ENCODE peak calls at places on chromosomes 2 and 18, in five cellular contexts. One of them, this sample, is unnamed.

GRCh38 chr2:197072533-197072932 is 146.0 kb upstream of the PGAP1 start:
- DNase-seq in left ventricle myocardium inferior: no peak
- DNase-seq in AG10803: no peak
- DNase-seq in AG04449: no peak
- DNase-seq in HFF-Myc: no peak
- DNase-seq in this sample: no peak

GRCh38 chr18:51195602-51196115 is 1.8 kb downstream of the MEX3C start:
- DNase-seq in AG04449: no peak
- DNase-seq in left ventricle myocardium inferior: no peak
- DNase-seq in HFF-Myc: no peak
- DNase-seq in AG10803: peak
- DNase-seq in this sample: no peak

GRCh38 chr18:25234740-25235345 is 117.1 kb downstream of the ZNF521 start:
- DNase-seq in AG10803: no peak
- DNase-seq in HFF-Myc: no peak
- DNase-seq in left ventricle myocardium inferior: no peak
- DNase-seq in AG04449: no peak
- DNase-seq in this sample: no peak

GRCh38 chr2:208192611-208193248 is 2.9 kb upstream of the C2orf80 start:
- DNase-seq in AG04449: no peak
- DNase-seq in AG10803: no peak
- DNase-seq in left ventricle myocardium inferior: no peak
- DNase-seq in HFF-Myc: no peak
- DNase-seq in this sample: no peak

GRCh38 chr2:88048541-88048940 is 7.0 kb downstream of the KRCC1 start:
- DNase-seq in AG04449: no peak
- DNase-seq in AG10803: no peak
- DNase-seq in left ventricle myocardium inferior: no peak
- DNase-seq in HFF-Myc: no peak
- DNase-seq in this sample: no peak

GRCh38 chr2:240234503-240234951 is 94.1 kb upstream of the OTOS start:
- DNase-seq in HFF-Myc: no peak
- DNase-seq in left ventricle myocardium inferior: peak
- DNase-seq in AG04449: no peak
- DNase-seq in AG10803: no peak
- DNase-seq in this sample: peak

GRCh38 chr2:106584304-106584954 is 97.3 kb downstream of the CD8B2 start:
- DNase-seq in HFF-Myc: no peak
- DNase-seq in AG04449: no peak
- DNase-seq in left ventricle myocardium inferior: no peak
- DNase-seq in AG10803: no peak
- DNase-seq in this sample: no peak

GRCh38 chr2:60174146-60174545 is 379.3 kb downstream of the BCL11A start:
- DNase-seq in left ventricle myocardium inferior: no peak
- DNase-seq in AG10803: no peak
- DNase-seq in AG04449: no peak
- DNase-seq in HFF-Myc: no peak
- DNase-seq in this sample: no peak

GRCh38 chr2:235223011-235223410 is 270.8 kb upstream of the AGAP1 start:
- DNase-seq in left ventricle myocardium inferior: no peak
- DNase-seq in AG04449: no peak
- DNase-seq in AG10803: peak
- DNase-seq in HFF-Myc: no peak
- DNase-seq in this sample: no peak

GRCh38 chr2:28828382-28828781 is 17.7 kb downstream of the SPDYA start:
- DNase-seq in HFF-Myc: no peak
- DNase-seq in AG10803: no peak
- DNase-seq in left ventricle myocardium inferior: no peak
- DNase-seq in AG04449: no peak
- DNase-seq in this sample: no peak

DNA sequence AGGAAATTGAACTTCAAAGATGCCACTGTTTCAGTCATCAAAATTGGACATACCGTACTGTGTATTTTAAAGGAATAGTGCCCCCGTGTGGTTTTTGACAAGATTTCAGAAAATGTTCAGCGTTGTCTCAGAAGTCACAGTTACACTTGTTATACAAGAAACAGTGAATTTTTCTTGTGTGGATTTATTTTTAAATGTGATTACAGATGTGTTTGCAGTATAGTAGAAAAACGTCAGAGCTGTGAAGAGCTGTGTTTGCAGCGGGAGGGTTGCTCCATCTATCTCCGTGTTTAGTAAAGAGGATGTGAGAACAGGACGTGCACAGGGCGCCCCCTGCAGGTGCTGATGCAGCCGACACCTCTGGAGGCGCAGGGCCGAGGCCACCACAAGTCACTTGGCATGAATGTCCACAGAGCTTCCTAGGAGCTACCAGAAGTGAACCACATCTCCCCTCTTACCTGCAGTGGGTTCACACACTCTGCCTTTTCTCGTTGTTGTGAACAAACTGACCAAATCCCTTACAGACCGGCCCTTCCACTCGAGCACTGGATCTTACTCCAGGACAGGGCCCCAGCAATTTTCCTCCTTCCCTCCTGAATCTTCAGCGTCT is 73.1 kb downstream of the CACNB4 start:
- DNase-seq in AG10803: peak
- DNase-seq in left ventricle myocardium inferior: peak
- DNase-seq in HFF-Myc: peak
- DNase-seq in AG04449: peak
- DNase-seq in this sample: peak
- H3K4me3 ChIP-seq in AG10803: peak
- H3K4me3 ChIP-seq in left ventricle myocardium inferior: peak
- H3K4me3 ChIP-seq in HFF-Myc: no peak
- H3K4me3 ChIP-seq in AG04449: peak
- H3K4me3 ChIP-seq in this sample: peak

DNA sequence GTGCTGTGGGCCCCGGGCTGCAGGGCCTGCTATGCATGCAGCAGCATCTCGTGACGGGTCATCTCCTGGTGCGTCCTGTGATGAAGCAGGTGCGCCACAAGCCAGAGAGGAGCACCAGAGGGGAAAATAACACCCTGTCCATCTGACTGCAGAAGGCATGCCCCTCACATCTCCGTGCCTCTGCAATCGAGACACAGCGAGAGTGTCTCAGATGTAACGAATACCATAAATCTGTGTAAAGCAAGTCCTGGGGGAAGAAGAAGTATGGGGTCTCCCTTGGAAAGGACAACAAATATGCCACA is 137.5 kb downstream of the PTGR3 start:
- DNase-seq in HFF-Myc: no peak
- DNase-seq in left ventricle myocardium inferior: no peak
- DNase-seq in AG10803: no peak
- DNase-seq in AG04449: no peak
- DNase-seq in this sample: no peak
- H3K4me3 ChIP-seq in HFF-Myc: no peak
- H3K4me3 ChIP-seq in left ventricle myocardium inferior: peak
- H3K4me3 ChIP-seq in AG10803: no peak
- H3K4me3 ChIP-seq in AG04449: no peak
- H3K4me3 ChIP-seq in this sample: peak

DNA sequence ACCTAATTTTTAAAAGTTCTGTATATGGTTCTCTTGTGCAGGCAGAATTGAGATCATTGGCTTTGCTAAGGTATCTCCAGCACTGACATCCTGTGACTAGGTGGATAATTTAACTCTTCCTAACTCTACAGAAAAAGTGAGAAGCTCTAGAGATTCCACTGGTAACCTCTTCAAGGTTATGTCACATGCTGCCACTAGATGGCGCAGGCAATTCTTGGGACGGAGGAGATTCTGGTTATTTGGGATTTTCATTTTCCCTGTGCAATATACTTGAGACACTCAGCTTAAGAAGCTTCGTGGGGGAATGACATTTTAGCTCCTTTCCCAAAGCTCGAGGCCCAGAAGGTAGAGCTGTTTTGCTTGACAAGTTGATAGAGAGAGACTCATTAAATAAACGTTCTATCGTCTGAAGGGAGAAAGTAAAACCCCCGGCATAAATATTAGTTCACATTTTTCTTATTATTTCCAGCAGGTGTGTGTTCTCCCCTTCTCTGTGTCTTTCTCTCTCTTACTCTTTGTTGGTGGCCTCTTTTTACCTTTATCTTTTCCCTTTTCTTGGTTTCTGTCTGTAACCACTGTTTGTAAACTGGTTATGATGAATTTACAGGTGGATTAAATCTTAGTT is 26.6 kb upstream of the LANCL1 start:
- DNase-seq in AG10803: peak
- DNase-seq in AG04449: no peak
- DNase-seq in HFF-Myc: peak
- DNase-seq in left ventricle myocardium inferior: peak
- DNase-seq in this sample: peak
- H3K4me3 ChIP-seq in AG10803: peak
- H3K4me3 ChIP-seq in AG04449: no peak
- H3K4me3 ChIP-seq in HFF-Myc: no peak
- H3K4me3 ChIP-seq in left ventricle myocardium inferior: peak
- H3K4me3 ChIP-seq in this sample: no peak

GRCh38 chr18:54877076-54877475 is 48.8 kb downstream of the RAB27B start:
- DNase-seq in AG04449: no peak
- DNase-seq in left ventricle myocardium inferior: no peak
- DNase-seq in HFF-Myc: no peak
- DNase-seq in AG10803: no peak
- DNase-seq in this sample: no peak
- H3K4me3 ChIP-seq in AG04449: no peak
- H3K4me3 ChIP-seq in left ventricle myocardium inferior: no peak
- H3K4me3 ChIP-seq in HFF-Myc: no peak
- H3K4me3 ChIP-seq in AG10803: no peak
- H3K4me3 ChIP-seq in this sample: no peak

GRCh38 chr2:86123328-86123727 is 17.3 kb downstream of the PTCD3 start:
- DNase-seq in AG10803: no peak
- DNase-seq in HFF-Myc: no peak
- DNase-seq in AG04449: no peak
- DNase-seq in left ventricle myocardium inferior: no peak
- DNase-seq in this sample: no peak

DNA sequence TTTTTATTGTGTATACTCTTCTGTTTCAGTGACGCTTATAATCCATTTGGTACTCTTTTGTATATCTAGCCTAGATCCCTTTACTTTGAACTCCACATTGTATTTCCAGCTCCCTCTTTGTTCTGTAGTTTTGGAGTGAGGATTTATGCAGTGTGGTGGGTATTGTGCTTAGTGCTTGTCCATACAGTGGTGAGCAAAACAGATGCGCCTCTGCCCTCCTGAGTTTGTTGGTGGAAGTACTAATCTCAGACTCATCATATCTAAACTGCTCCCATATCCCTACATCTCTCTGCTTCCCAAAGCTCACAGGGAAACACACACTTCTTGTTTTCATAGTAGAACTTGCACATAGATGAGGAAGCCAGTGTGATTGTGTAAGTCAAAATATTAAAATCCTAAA is 12.1 kb downstream of the PTCD3 start:
- DNase-seq in left ventricle myocardium inferior: no peak
- DNase-seq in AG10803: no peak
- DNase-seq in AG04449: no peak
- DNase-seq in HFF-Myc: no peak
- DNase-seq in this sample: no peak
- H3K4me3 ChIP-seq in left ventricle myocardium inferior: no peak
- H3K4me3 ChIP-seq in AG10803: no peak
- H3K4me3 ChIP-seq in AG04449: no peak
- H3K4me3 ChIP-seq in HFF-Myc: no peak
- H3K4me3 ChIP-seq in this sample: no peak

GRCh38 chr2:10826625-10827024 is 14.0 kb upstream of the PDIA6 start:
- DNase-seq in HFF-Myc: no peak
- DNase-seq in left ventricle myocardium inferior: no peak
- DNase-seq in AG04449: no peak
- DNase-seq in AG10803: no peak
- DNase-seq in this sample: no peak
- H3K4me3 ChIP-seq in HFF-Myc: no peak
- H3K4me3 ChIP-seq in left ventricle myocardium inferior: no peak
- H3K4me3 ChIP-seq in AG04449: no peak
- H3K4me3 ChIP-seq in AG10803: no peak
- H3K4me3 ChIP-seq in this sample: no peak

GRCh38 chr2:42928692-42929576 is 136.6 kb upstream of the HAAO start:
- DNase-seq in AG04449: no peak
- DNase-seq in HFF-Myc: no peak
- DNase-seq in left ventricle myocardium inferior: no peak
- DNase-seq in AG10803: peak
- DNase-seq in this sample: no peak

GRCh38 chr2:42929985-42930581 is 137.7 kb upstream of the HAAO start:
- DNase-seq in HFF-Myc: no peak
- DNase-seq in AG04449: no peak
- DNase-seq in left ventricle myocardium inferior: no peak
- DNase-seq in AG10803: peak
- DNase-seq in this sample: no peak

GRCh38 chr2:42931147-42931817 is 138.9 kb upstream of the HAAO start:
- DNase-seq in HFF-Myc: no peak
- DNase-seq in AG04449: no peak
- DNase-seq in left ventricle myocardium inferior: no peak
- DNase-seq in AG10803: no peak
- DNase-seq in this sample: no peak

GRCh38 chr2:42928161-42928691 is 135.8 kb upstream of the HAAO start:
- DNase-seq in AG04449: no peak
- DNase-seq in AG10803: no peak
- DNase-seq in HFF-Myc: no peak
- DNase-seq in left ventricle myocardium inferior: no peak
- DNase-seq in this sample: no peak

DNA sequence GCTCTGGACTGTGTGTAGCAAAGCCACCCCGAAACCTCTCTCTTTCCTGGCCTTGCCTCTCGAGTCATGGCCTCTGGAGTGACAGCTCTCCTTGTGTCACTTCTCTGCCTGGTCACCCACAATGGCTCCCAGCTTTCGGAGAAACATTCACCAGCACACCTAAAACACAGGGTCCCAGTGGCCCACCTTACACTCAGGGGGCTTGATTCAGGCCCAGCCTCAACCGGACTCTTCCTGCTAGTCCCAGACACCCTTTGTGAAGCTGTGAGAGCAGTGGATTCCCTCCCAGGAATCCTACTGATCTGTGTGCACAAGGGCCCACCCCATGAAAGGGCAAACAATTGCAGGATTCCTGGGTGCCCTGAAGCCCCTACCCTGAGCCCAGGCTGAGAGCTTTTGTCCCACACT is 137.2 kb upstream of the HAAO start:
- DNase-seq in HFF-Myc: no peak
- DNase-seq in AG04449: no peak
- DNase-seq in AG10803: no peak
- DNase-seq in left ventricle myocardium inferior: no peak
- DNase-seq in this sample: no peak
- H3K4me3 ChIP-seq in HFF-Myc: no peak
- H3K4me3 ChIP-seq in AG04449: no peak
- H3K4me3 ChIP-seq in AG10803: no peak
- H3K4me3 ChIP-seq in left ventricle myocardium inferior: no peak
- H3K4me3 ChIP-seq in this sample: no peak

This sample was measured in heart right ventricle.